ENCODE peak calls at places on chromosomes 12 and 14, in seven cellular contexts. O is neural progenitor cell, H is GM12878, K is K562, S is GM23338, V is fibroblast of lung, M is HCT116. U is an unnamed sample.

GRCh38 chr14:51912112-51912786 is 51.8 kb downstream of the GNG2 start:
- DNase-seq in H (no peak), M (no peak), K (no peak), O (no peak), S (no peak), V (no peak), U (no peak)

GRCh38 chr14:95300002-95300696 is 19.6 kb downstream of the CLMN start:
- DNase-seq in S (no peak), K (no peak), H (no peak), O (no peak), M (no peak), V (no peak), U (no peak)

GRCh38 chr12:2697057-2697456 is 97.7 kb upstream of the FKBP4 start:
- DNase-seq in M (no peak), S (no peak), O (no peak), V (no peak), H (no peak), K (no peak), U (no peak)

GRCh38 chr14:68534301-68534700 is 258.6 kb downstream of the ZFP36L1 start:
- DNase-seq in O (no peak), M (no peak), H (no peak), V (peak), S (no peak), K (no peak), U (no peak)

GRCh38 chr14:59829941-59830734 is 40.4 kb downstream of the RTN1 start:
- DNase-seq in S (peak), K (no peak), O (no peak), V (peak), M (peak), H (no peak), U (peak)

GRCh38 chr12:47995976-47996375 is 8.3 kb downstream of the COL2A1 start:
- DNase-seq in S (no peak), M (no peak), H (no peak), K (no peak), V (peak), O (no peak), U (no peak)

GRCh38 chr14:104109731-104110361 is 24.3 kb downstream of the ASPG start:
- DNase-seq in O (no peak), M (no peak), H (no peak), V (no peak), S (no peak), K (no peak), U (no peak)

GRCh38 chr14:74756326-74756725 is 6.8 kb upstream of the YLPM1 start:
- DNase-seq in H (no peak), K (no peak), M (no peak), O (peak), V (no peak), S (peak), U (no peak)

GRCh38 chr12:104508752-104509446 is 52.2 kb downstream of the CHST11 start:
- DNase-seq in K (no peak), V (no peak), H (no peak), S (no peak), M (no peak), O (no peak), U (no peak)

GRCh38 chr14:96639550-96639949 is 137.4 kb downstream of the PAPOLA start:
- DNase-seq in M (no peak), O (no peak), K (no peak), H (no peak), S (no peak), V (no peak), U (no peak)

GRCh38 chr14:37655418-37655817 is 60.0 kb downstream of the TTC6 start:
- DNase-seq in H (no peak), M (peak), S (no peak), K (no peak), O (no peak), V (peak), U (no peak)

GRCh38 chr12:30047499-30048262 is 263.9 kb upstream of the TMTC1 start:
- DNase-seq in O (no peak), S (no peak), K (no peak), H (no peak), M (no peak), V (peak), U (peak)

GRCh38 chr14:78324353-78324752 is 154.2 kb downstream of the NRXN3 start:
- DNase-seq in O (no peak), K (no peak), S (no peak), V (no peak), H (no peak), M (no peak), U (no peak)

GRCh38 chr12:108854055-108854452 is 3.3 kb downstream of the SSH1 start:
- DNase-seq in O (no peak), K (no peak), S (no peak), V (peak), H (peak), M (no peak), U (no peak)

GRCh38 chr12:108852674-108853073 is 4.7 kb downstream of the SSH1 start:
- DNase-seq in V (peak), K (no peak), H (no peak), M (no peak), S (no peak), O (no peak), U (no peak)

GRCh38 chr12:108849653-108850052 is 7.7 kb downstream of the SSH1 start:
- DNase-seq in M (no peak), O (no peak), K (peak), S (peak), V (no peak), H (no peak), U (peak)

GRCh38 chr12:108853426-108853825 is 4.0 kb downstream of the SSH1 start:
- DNase-seq in O (no peak), V (no peak), K (no peak), H (no peak), M (no peak), S (no peak), U (no peak)

DNA sequence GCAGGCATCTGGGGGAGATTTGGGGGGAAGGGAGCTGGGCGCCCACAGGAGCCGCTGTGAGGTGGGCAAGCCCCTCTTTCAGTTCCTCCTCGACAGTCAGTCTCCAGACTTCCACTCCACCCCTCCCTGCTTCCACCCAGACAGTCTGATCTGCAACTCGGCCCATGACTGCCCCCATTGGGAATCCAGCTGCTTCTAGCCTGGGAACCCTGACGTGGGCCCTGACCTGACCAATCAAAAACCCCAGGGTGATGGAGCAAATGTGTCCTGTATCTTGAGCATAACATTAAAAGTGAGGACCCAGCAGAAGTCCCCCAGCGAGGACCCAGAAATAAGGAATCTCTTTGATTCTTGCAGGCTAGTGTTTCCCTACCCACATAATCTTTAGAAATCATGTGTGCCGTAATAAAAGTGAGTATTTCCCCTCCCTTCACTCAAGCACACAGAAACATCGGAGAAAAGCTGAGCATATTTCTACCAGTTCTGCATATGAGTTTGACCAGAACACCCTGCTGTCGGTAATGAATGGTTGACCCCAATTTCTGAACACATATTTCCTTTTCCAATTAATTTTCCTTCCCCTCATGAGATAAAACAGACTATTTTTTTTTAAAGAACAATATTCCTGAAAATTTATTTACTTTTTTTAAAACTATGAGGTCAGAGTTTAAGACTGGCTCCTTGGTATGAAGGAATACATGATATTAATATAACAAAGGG is 6.4 kb downstream of the SSH1 start:
- DNase-seq in M (no peak), O (no peak), H (peak), S (no peak), K (peak), V (peak), U (peak)
- TF ChIP-seq CTCF in M (no peak), O (no peak), H (peak), S (no peak), K (peak), V (no peak), U (no peak)

GRCh38 chr12:52790427-52791270 is 5.3 kb downstream of the KRT3 start:
- DNase-seq in V (no peak), M (no peak), S (no peak), O (no peak), K (no peak), H (no peak), U (no peak)
- TF ChIP-seq EZH2 in V (no peak), M (no peak), S (no peak), O (no peak), K (no peak), H (no peak), U (no peak)

GRCh38 chr12:49060237-49061156 is at the start of gene KMT2D:
- DNase-seq in S (peak), H (peak), V (peak), M (peak), K (peak), O (peak), U (peak)
- TF ChIP-seq CTCF in S (peak), H (no peak), V (peak), M (peak), K (no peak), O (peak), U (peak)

GRCh38 chr12:53977596-53978464 is 3.1 kb upstream of the HOTAIR start:
- DNase-seq in M (no peak), O (no peak), H (no peak), K (no peak), V (no peak), S (no peak), U (no peak)

GRCh38 chr12:53974084-53975018 is at the start of gene HOTAIR:
- DNase-seq in M (no peak), K (no peak), H (no peak), V (no peak), S (peak), O (no peak), U (peak)

GRCh38 chr12:53976172-53976822 is 1.5 kb upstream of the HOTAIR start:
- DNase-seq in M (no peak), O (no peak), S (peak), K (no peak), V (no peak), H (no peak), U (no peak)

GRCh38 chr12:53975019-53975815 is 463 bp upstream of the HOTAIR start:
- DNase-seq in M (no peak), S (peak), K (no peak), H (no peak), V (no peak), O (peak), U (peak)

DNA sequence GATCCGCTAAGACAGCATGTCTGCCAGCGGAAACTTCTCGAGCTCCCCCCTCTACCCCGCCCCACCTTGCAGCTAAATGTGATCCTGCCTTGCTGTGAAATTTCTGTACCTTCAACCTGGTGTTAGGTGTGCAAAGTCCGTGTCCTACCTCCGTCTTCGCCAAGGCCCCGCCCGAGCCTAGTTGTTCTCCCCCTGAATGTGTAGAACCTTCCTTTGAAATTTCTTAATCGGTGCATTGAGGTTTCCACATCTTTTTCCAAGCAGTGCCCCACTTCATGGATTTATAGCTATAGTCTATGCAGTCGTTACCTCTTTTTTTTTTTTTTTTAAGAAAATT is 1.0 kb upstream of the HOTAIR start:
- DNase-seq in M (no peak), K (no peak), O (no peak), V (no peak), H (no peak), S (no peak), U (no peak)
- TF ChIP-seq EZH2 in M (no peak), K (no peak), O (no peak), V (no peak), H (no peak), S (no peak), U (no peak)

DNA sequence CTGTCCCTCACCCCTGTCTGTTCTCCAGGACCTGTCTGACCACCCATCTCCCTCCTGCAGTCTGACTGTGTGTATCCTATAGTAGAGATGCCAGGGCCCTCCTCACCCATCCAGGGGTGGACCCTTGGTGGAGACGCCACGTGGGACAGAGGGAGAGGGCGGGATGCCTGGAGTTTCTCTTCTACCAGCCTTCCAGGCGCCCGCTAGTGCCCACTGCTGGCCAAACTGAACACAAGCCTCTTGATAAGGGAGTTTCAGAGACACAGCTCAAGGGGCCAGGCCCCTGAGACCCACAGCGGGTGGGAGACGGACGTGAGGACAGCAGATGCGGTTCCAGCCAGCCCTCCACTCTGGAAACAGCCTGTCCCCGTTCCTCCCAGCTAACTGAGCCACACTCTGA is 147.3 kb downstream of the RBM19 start:
- DNase-seq in M (no peak), H (no peak), O (peak), K (peak), V (no peak), S (peak), U (peak)
- TF ChIP-seq CTCF in M (peak), H (peak), O (peak), K (peak), V (no peak), S (peak), U (peak)

GRCh38 chr12:53973093-53974042 is at the start of gene HOXC11:
- DNase-seq in M (no peak), V (no peak), O (no peak), S (peak), K (no peak), H (no peak), U (peak)

GRCh38 chr12:53978477-53979356 is 4.0 kb upstream of the HOTAIR start:
- DNase-seq in M (no peak), O (no peak), K (no peak), S (peak), V (no peak), H (no peak), U (peak)

GRCh38 chr12:53972722-53973092 is 219 bp upstream of the HOXC11 start:
- DNase-seq in K (no peak), S (no peak), V (no peak), H (no peak), O (no peak), M (no peak), U (no peak)

GRCh38 chr12:53980448-53981388 is 4.2 kb upstream of the HOXC10 start:
- DNase-seq in S (no peak), M (no peak), K (no peak), H (no peak), O (no peak), V (no peak), U (no peak)

GRCh38 chr12:53976823-53977595 is 2.3 kb upstream of the HOTAIR start:
- DNase-seq in V (no peak), M (no peak), S (no peak), H (no peak), K (no peak), O (no peak), U (no peak)
- TF ChIP-seq EZH2 in V (no peak), M (no peak), S (peak), H (no peak), K (no peak), O (peak), U (no peak)

GRCh38 chr12:61846805-61847204 is 413.4 kb upstream of the USP15 start:
- DNase-seq in K (no peak), M (no peak), H (no peak), S (no peak), O (no peak), V (no peak), U (no peak)

GRCh38 chr12:61853945-61854344 is 406.3 kb upstream of the USP15 start:
- DNase-seq in M (no peak), O (no peak), V (no peak), H (no peak), K (no peak), S (no peak), U (no peak)

DNA sequence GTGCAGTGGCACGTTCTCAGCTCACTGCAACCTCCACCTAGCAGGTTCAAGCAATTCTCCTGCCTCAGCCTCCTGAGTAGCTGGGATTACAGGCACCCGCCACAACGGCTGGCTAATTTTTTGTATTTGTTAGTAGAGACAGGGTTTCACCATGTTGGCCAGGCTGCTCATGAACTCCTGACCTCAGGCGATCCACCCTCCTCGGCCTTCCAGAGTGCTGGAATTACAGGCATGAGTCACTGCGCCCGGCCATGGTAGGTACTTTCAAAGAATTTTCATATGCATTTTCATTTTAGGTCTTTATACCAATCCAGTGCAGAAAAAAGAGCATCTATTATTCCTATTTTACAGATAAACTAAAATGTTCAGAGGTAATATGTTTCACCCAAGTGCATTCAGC is 411.3 kb upstream of the USP15 start:
- DNase-seq in S (no peak), V (no peak), H (no peak), M (no peak), O (no peak), K (no peak), U (no peak)
- TF ChIP-seq CTCF in S (no peak), V (no peak), H (no peak), M (no peak), O (no peak), K (no peak), U (no peak)

U was measured in A673.